ENCODE peak calls at places on chromosomes 7 and 10, in ten cellular contexts. A is spleen, E is endothelial cell of umbilical vein, F is thoracic aorta, V is heart right ventricle, Z is mucosa of descending colon, M is GM06990, N is cardiac muscle cell, S is IMR-90, O is mammary epithelial cell. U is an unnamed sample. For H3K36me3, the result is how much of the 10 kb centered on the place peaks cover.

GRCh38 chr7:111872837-111873646 is 310.8 kb upstream of the IMMP2L start:
- DNase-seq in A (no peak), E (no peak), F (no peak), V (no peak), Z (no peak), M (no peak), N (no peak), S (no peak), O (no peak), U (no peak)

GRCh38 chr7:96921771-96922170 is 83.6 kb upstream of the DLX6 start:
- DNase-seq in A (no peak), E (no peak), F (no peak), V (no peak), Z (no peak), M (no peak), N (no peak), S (no peak), O (peak), U (no peak)

GRCh38 chr7:136293272-136293671 is 316.1 kb upstream of the MTPN start:
- DNase-seq in A (no peak), E (no peak), F (no peak), V (no peak), Z (no peak), M (peak), N (no peak), S (no peak), O (no peak), U (no peak)

GRCh38 chr10:103894454-103894853 is 23.5 kb downstream of the STN1 start:
- DNase-seq in A (no peak), E (peak), F (no peak), V (peak), Z (no peak), M (no peak), N (peak), S (peak), O (peak), U (no peak)

GRCh38 chr10:124909563-124909962 is 32.4 kb upstream of the ZRANB1 start:
- DNase-seq in A (no peak), E (no peak), F (no peak), V (no peak), Z (no peak), M (no peak), N (no peak), S (no peak), O (no peak), U (no peak)

GRCh38 chr7:14375998-14376397 is 386.5 kb upstream of the ETV1 start:
- DNase-seq in A (no peak), E (no peak), F (no peak), V (no peak), Z (no peak), M (no peak), N (no peak), S (no peak), O (no peak), U (no peak)

GRCh38 chr10:115710136-115710535 is 562.9 kb downstream of the GFRA1 start:
- DNase-seq in A (no peak), E (no peak), F (no peak), V (no peak), Z (no peak), M (no peak), N (no peak), S (no peak), O (no peak), U (no peak)

GRCh38 chr10:122911889-122912484 is 1.6 kb downstream of the FAM24A start:
- DNase-seq in A (no peak), E (peak), F (no peak), V (peak), Z (no peak), M (no peak), N (peak), S (peak), O (peak), U (peak)

GRCh38 chr7:117143580-117143979 is 179.3 kb downstream of the WNT2 start:
- DNase-seq in A (no peak), E (peak), F (no peak), V (no peak), Z (no peak), M (no peak), N (no peak), S (peak), O (peak), U (no peak)

GRCh38 chr10:78248651-78249464 is 215.2 kb downstream of the RPS24 start:
- DNase-seq in A (no peak), E (no peak), F (no peak), V (no peak), Z (no peak), M (no peak), N (peak), S (peak), O (peak), U (no peak)

DNA sequence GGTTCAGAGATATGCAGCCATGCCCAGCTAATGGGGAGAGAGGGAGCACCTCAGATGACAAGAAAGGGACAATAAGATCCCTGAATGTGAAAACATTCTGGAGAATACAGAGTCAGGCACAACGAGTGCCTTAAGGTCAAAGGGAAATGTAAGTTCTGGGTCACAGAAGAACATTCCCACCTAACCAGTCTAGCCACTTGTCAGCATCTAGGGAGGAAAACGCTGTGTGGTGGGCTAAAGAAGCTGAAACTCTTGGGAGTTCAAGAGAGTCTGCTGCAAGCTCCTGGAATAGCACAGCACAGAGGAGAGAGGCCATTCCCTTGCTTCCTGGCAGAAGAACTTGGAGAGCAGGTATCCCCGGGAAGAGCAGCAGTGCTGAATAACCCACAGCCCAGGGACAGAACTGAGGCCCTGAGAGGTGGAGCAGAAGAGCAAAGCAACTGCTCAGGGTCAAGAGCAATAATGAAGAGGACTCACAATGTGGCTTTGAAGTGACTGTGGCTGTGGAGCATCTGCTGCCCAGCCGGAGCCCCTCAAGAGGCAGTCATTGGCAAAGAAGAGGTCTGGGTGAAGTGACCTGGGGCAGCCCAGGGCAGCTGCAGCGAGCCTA is 182.3 kb downstream of the NPSR1 start:
- DNase-seq in A (no peak), E (no peak), F (no peak), V (no peak), Z (no peak), M (no peak), N (no peak), S (no peak), O (no peak), U (no peak)
- H3K36me3 ChIP-seq in A (under half), E (under half), F (under half), V (under half), Z (under half), M (under half), N (under half), S (under half), O (under half), U (under half)

DNA sequence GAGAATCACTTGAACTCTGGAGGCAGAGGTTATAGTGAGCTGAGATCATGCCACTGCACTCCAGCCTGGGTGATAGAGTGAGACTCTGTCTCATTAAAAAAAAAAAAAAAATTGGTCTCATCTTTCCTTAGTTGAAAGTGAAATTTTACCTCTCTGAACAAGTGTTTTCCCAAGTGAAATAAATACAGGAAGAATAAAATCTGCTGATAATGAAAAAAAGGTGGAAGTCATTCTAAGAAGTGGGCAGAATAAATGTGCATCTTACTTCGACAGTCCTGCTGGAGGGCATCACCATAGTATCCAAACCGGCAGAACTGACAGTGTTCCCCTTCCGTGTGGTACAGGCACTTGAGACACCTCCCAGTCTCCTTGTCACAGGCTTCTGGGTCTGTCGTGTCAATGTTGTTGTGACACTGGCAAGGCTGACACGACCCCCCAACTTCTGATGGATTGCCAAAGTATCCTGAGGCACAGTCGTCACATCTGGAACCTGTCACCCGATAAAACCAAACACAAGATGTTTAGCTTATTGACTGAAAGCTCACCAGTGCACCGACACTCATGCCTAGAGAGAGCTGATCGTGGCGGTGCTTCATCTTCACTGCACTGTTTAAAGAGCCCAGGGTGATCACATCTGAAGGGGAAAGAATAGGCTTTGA is 49.6 kb downstream of the LAMB1 start:
- DNase-seq in A (no peak), E (no peak), F (no peak), V (no peak), Z (no peak), M (no peak), N (no peak), S (no peak), O (no peak), U (no peak)
- H3K36me3 ChIP-seq in A (under half), E (under half), F (under half), V (half or more), Z (under half), M (under half), N (under half), S (half or more), O (under half), U (half or more)

GRCh38 chr7:149067869-149068268 is 22.6 kb downstream of the ZNF786 start:
- DNase-seq in A (no peak), E (no peak), F (no peak), V (no peak), Z (no peak), M (no peak), N (no peak), S (no peak), O (no peak), U (no peak)

GRCh38 chr7:149071641-149072437 is 18.7 kb downstream of the ZNF786 start:
- DNase-seq in A (peak), E (no peak), F (no peak), V (no peak), Z (peak), M (no peak), N (no peak), S (peak), O (no peak), U (no peak)

GRCh38 chr7:149071182-149071635 is 19.3 kb downstream of the ZNF786 start:
- DNase-seq in A (no peak), E (no peak), F (no peak), V (no peak), Z (no peak), M (no peak), N (no peak), S (no peak), O (no peak), U (no peak)

GRCh38 chr7:149072438-149072775 is 18.1 kb downstream of the ZNF786 start:
- DNase-seq in A (no peak), E (no peak), F (no peak), V (no peak), Z (no peak), M (no peak), N (no peak), S (no peak), O (no peak), U (no peak)

GRCh38 chr7:149070372-149071140 is 20.0 kb downstream of the ZNF786 start:
- DNase-seq in A (peak), E (no peak), F (no peak), V (no peak), Z (no peak), M (no peak), N (no peak), S (no peak), O (no peak), U (no peak)
- H3K36me3 ChIP-seq in A (half or more), E (under half), F (under half), V (under half), Z (under half), M (under half), N (under half), S (under half), O (under half), U (under half)

DNA sequence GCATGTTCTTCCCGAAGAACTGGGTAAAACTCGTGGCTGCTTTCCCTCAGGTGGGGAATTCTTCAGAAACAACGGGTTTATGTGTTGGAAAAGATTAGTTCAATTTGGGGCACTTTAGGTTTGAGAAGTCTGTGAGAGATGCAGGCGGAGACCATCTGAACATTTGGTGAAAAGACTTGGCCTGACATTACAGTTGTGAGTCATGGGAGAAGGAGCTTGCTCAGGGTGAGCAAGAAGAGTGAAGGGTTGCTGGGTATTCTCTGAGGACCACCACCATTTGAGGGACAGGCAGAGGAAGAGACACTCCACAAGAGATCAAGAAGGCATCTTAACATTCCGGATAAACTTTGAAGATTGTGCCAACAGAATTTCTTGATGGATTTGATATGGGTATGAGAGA is 88.6 kb downstream of the PODXL start:
- DNase-seq in A (no peak), E (no peak), F (no peak), V (no peak), Z (no peak), M (no peak), N (no peak), S (no peak), O (no peak), U (no peak)
- H3K36me3 ChIP-seq in A (half or more), E (under half), F (under half), V (half or more), Z (under half), M (under half), N (under half), S (under half), O (under half), U (under half)

DNA sequence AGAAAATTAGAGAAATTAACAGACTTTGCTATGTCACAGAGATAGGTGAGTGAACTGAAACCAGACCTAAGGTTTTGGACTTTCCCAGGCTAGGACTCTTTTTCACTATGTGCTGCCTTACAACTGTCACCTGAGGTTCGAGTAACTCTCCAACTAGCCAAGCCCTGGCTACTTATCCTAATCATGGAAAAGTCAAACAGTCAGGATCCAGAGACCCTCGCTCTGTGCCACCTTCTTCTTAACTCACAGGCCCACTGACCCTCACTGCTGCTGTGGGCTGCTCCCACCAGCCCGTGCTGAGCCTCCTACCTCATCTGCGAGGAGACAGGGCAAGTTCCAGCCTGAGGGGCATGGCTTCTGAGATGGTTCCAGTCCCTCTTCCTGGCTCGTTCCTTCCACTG is 211.4 kb upstream of the KLF14 start:
- DNase-seq in A (no peak), E (no peak), F (no peak), V (no peak), Z (no peak), M (peak), N (no peak), S (no peak), O (no peak), U (no peak)
- H3K36me3 ChIP-seq in A (under half), E (under half), F (under half), V (under half), Z (under half), M (under half), N (under half), S (under half), O (under half), U (under half)

GRCh38 chr7:98193474-98194180 is 17.6 kb upstream of the BHLHA15 start:
- DNase-seq in A (no peak), E (no peak), F (no peak), V (no peak), Z (no peak), M (no peak), N (no peak), S (no peak), O (no peak), U (no peak)

GRCh38 chr7:98194672-98195457 is 16.4 kb upstream of the BHLHA15 start:
- DNase-seq in A (no peak), E (no peak), F (no peak), V (no peak), Z (no peak), M (no peak), N (no peak), S (peak), O (no peak), U (no peak)

GRCh38 chr7:98191668-98192431 is 19.4 kb upstream of the BHLHA15 start:
- DNase-seq in A (no peak), E (no peak), F (no peak), V (no peak), Z (no peak), M (no peak), N (no peak), S (no peak), O (no peak), U (no peak)

GRCh38 chr7:98192781-98193457 is 18.3 kb upstream of the BHLHA15 start:
- DNase-seq in A (no peak), E (no peak), F (no peak), V (no peak), Z (no peak), M (no peak), N (no peak), S (peak), O (no peak), U (no peak)

GRCh38 chr7:98194186-98194585 is 17.1 kb upstream of the BHLHA15 start:
- DNase-seq in A (no peak), E (no peak), F (no peak), V (no peak), Z (no peak), M (no peak), N (no peak), S (no peak), O (no peak), U (no peak)
- H3K36me3 ChIP-seq in A (half or more), E (under half), F (under half), V (half or more), Z (under half), M (under half), N (under half), S (under half), O (under half), U (under half)

U was measured in stomach.